ENCODE peak calls at places on chromosome 11, in eight cellular contexts. G is stimulated activated CD8-positive, alpha-beta memory T cell treated with anti-CD3 and anti-CD28 coated beads, Interleukin-4, amount 100 ng/mL, for 4 hours; M is substantia nigra; I is CD8-positive, alpha-beta T cell; X is NCI-H460; V is naive thymus-derived CD8-positive, alpha-beta T cell; O is MV-4-11; Q is ovary. C is an unnamed sample.

GRCh38 chr11:120358729-120359128 is 22.5 kb downstream of the ARHGEF12 start:
- DNase-seq in G (no peak), M (no peak), I (no peak), X (no peak), V (no peak), O (no peak), Q (no peak), C (no peak)

GRCh38 chr11:93585758-93586157 is 42.6 kb upstream of the SMCO4 start:
- DNase-seq in G (no peak), M (no peak), I (no peak), X (no peak), V (no peak), O (no peak), Q (no peak), C (no peak)

GRCh38 chr11:22656128-22656527 is 10.3 kb upstream of the GAS2 start:
- DNase-seq in G (no peak), M (no peak), I (no peak), X (no peak), V (no peak), O (peak; percentile 13), Q (no peak), C (no peak)

GRCh38 chr11:115334932-115335788 is 169.1 kb downstream of the CADM1 start:
- DNase-seq in G (no peak), M (no peak), I (no peak), X (peak; percentile 17), V (peak; percentile 4), O (peak; percentile 41), Q (no peak), C (peak; percentile 1)

GRCh38 chr11:22539851-22540376 is 85.7 kb downstream of the FANCF start:
- DNase-seq in G (no peak), M (no peak), I (no peak), X (no peak), V (no peak), O (no peak), Q (no peak), C (no peak)

GRCh38 chr11:45669146-45669545 is 3.7 kb upstream of the CHST1 start:
- DNase-seq in G (no peak), M (no peak), I (no peak), X (no peak), V (no peak), O (no peak), Q (no peak), C (no peak)

GRCh38 chr11:20310137-20310536 is 53.4 kb upstream of the HTATIP2 start:
- DNase-seq in G (no peak), M (peak; percentile 69), I (no peak), X (no peak), V (no peak), O (no peak), Q (no peak), C (no peak)

GRCh38 chr11:130601141-130601540 is 152.7 kb downstream of the ADAMTS15 start:
- DNase-seq in G (no peak), M (peak; percentile 20), I (no peak), X (no peak), V (no peak), O (peak; percentile 77), Q (peak; percentile 74), C (peak; percentile 40)

GRCh38 chr11:40230821-40231220 is 1228.6 kb downstream of the LRRC4C start:
- DNase-seq in G (no peak), M (no peak), I (no peak), X (no peak), V (no peak), O (no peak), Q (no peak), C (no peak)

GRCh38 chr11:75432911-75433321 is at the start of gene KLHL35:
- DNase-seq in G (no peak), M (peak; percentile 21), I (no peak), X (no peak), V (no peak), O (no peak), Q (no peak), C (no peak)

GRCh38 chr11:112364962-112365481 is 104.4 kb upstream of the PLET1 start:
- DNase-seq in G (no peak), M (no peak), I (no peak), X (no peak), V (no peak), O (no peak), Q (peak; percentile 77), C (peak; percentile 81)

GRCh38 chr11:67584881-67585873 is 1.6 kb downstream of the GSTP1 start:
- DNase-seq in G (no peak), M (no peak), I (no peak), X (no peak), V (no peak), O (no peak), Q (no peak), C (no peak)

GRCh38 chr11:70747285-70747684 is 349.0 kb downstream of the CTTN start:
- DNase-seq in G (no peak), M (no peak), I (no peak), X (no peak), V (no peak), O (no peak), Q (no peak), C (no peak)

GRCh38 chr11:16169541-16169940 is 186.8 kb downstream of the SOX6 start:
- DNase-seq in G (no peak), M (no peak), I (no peak), X (no peak), V (no peak), O (no peak), Q (no peak), C (no peak)

GRCh38 chr11:17388609-17389204 is at the start of gene KCNJ11:
- DNase-seq in G (no peak), M (no peak), I (no peak), X (no peak), V (no peak), O (no peak), Q (no peak), C (no peak)

GRCh38 chr11:14503023-14503422 is 3.4 kb upstream of the COPB1 start:
- DNase-seq in G (no peak), M (no peak), I (no peak), X (no peak), V (no peak), O (no peak), Q (no peak), C (no peak)

GRCh38 chr11:103806130-103806900 is 230.1 kb upstream of the DDI1 start:
- DNase-seq in G (no peak), M (no peak), I (no peak), X (no peak), V (no peak), O (no peak), Q (peak; percentile 51), C (peak; percentile 31)

GRCh38 chr11:35796542-35796941 is 134.0 kb downstream of the TRIM44 start:
- DNase-seq in G (no peak), M (no peak), I (no peak), X (peak; percentile 5), V (no peak), O (no peak), Q (no peak), C (peak; percentile 47)

GRCh38 chr11:42972741-42973140 is 339.1 kb upstream of the API5 start:
- DNase-seq in G (no peak), M (no peak), I (no peak), X (no peak), V (no peak), O (no peak), Q (no peak), C (no peak)

GRCh38 chr11:1472180-1473005 is 14.2 kb downstream of the MOB2 start:
- DNase-seq in G (no peak), M (no peak), I (no peak), X (no peak), V (no peak), O (no peak), Q (peak; percentile 15), C (no peak)

GRCh38 chr11:83819936-83820549 is 533.9 kb upstream of the CCDC90B start:
- DNase-seq in G (no peak), M (no peak), I (no peak), X (peak; percentile 67), V (no peak), O (peak; percentile 10), Q (no peak), C (no peak)

GRCh38 chr11:69499946-69500284 is 18.5 kb downstream of the LINC01488 start:
- DNase-seq in G (no peak), M (no peak), I (no peak), X (no peak), V (no peak), O (no peak), Q (no peak), C (no peak)

GRCh38 chr11:33617672-33618362 is 82.8 kb downstream of the C11orf91 start:
- DNase-seq in G (no peak), M (no peak), I (no peak), X (no peak), V (no peak), O (no peak), Q (no peak), C (no peak)

GRCh38 chr11:82976786-82977185 is 75.2 kb downstream of the DDIAS start:
- DNase-seq in G (no peak), M (no peak), I (no peak), X (no peak), V (no peak), O (no peak), Q (no peak), C (no peak)

GRCh38 chr11:108616549-108616948 is 23.0 kb upstream of the EXPH5 start:
- DNase-seq in G (no peak), M (no peak), I (no peak), X (peak; percentile 38), V (no peak), O (no peak), Q (no peak), C (peak; percentile 41)

GRCh38 chr11:72352859-72353551 is 81.3 kb downstream of the CLPB start:
- DNase-seq in G (no peak), M (peak; percentile 21), I (no peak), X (no peak), V (no peak), O (peak; percentile 46), Q (no peak), C (no peak)

GRCh38 chr11:124586247-124586860 is 16.6 kb downstream of the OR8A1 start:
- DNase-seq in G (no peak), M (peak; percentile 3), I (peak; percentile 26), X (peak; percentile 43), V (peak; percentile 6), O (peak; percentile 33), Q (no peak), C (peak; percentile 37)

GRCh38 chr11:61549662-61550568 is 31.0 kb downstream of the SYT7 start:
- DNase-seq in G (no peak), M (peak; percentile 43), I (no peak), X (no peak), V (no peak), O (no peak), Q (no peak), C (no peak)

GRCh38 chr11:12797996-12798395 is 123.8 kb downstream of the TEAD1 start:
- DNase-seq in G (no peak), M (no peak), I (no peak), X (no peak), V (no peak), O (no peak), Q (no peak), C (no peak)

GRCh38 chr11:69484427-69485259 is 3.2 kb downstream of the LINC01488 start:
- DNase-seq in G (no peak), M (no peak), I (no peak), X (no peak), V (no peak), O (no peak), Q (no peak), C (no peak)

GRCh38 chr11:95835768-95836488 is 45.6 kb downstream of the CEP57 start:
- DNase-seq in G (peak; percentile 15), M (peak; percentile 16), I (peak; percentile 34), X (peak; percentile 69), V (peak; percentile 50), O (peak; percentile 27), Q (peak; percentile 73), C (peak; percentile 71)

GRCh38 chr11:46238078-46238966 is 39.1 kb upstream of the CREB3L1 start:
- DNase-seq in G (peak; percentile 27), M (no peak), I (peak; percentile 16), X (no peak), V (peak; percentile 44), O (peak; percentile 40), Q (peak; percentile 84), C (peak; percentile 67)

GRCh38 chr11:125262825-125263218 is 98.3 kb downstream of the PKNOX2 start:
- DNase-seq in G (no peak), M (peak; percentile 47), I (no peak), X (no peak), V (no peak), O (no peak), Q (no peak), C (no peak)

GRCh38 chr11:117009905-117010605 is 88.2 kb downstream of the SIK3 start:
- DNase-seq in G (no peak), M (no peak), I (no peak), X (no peak), V (no peak), O (no peak), Q (no peak), C (peak; percentile 12)